ENCODE peak calls at places on chromosomes 7 and 10, in seven cellular contexts. H is MM.1S, U is hepatocyte, A is GM23338, S is neural progenitor cell, I is GM23248, Q is PC-3. P is an unnamed sample.
A peak's percentile ranks its signal among the peaks of the same experiment; 100 is the strongest.

GRCh38 chr7:128053023-128053422 is 21.8 kb upstream of the LRRC4 start:
- DNase-seq in H (peak; percentile 24), U (no peak), A (no peak), S (no peak), I (peak; percentile 50), Q (peak; percentile 25), P (peak; percentile 40)

GRCh38 chr7:110090113-110090820 is 1000.7 kb upstream of the LRRN3 start:
- DNase-seq in H (peak; percentile 55), U (peak; percentile 38), A (peak; percentile 57), S (peak; percentile 15), I (peak; percentile 39), Q (peak; percentile 64), P (peak; percentile 1)

GRCh38 chr10:71864861-71865473 is 13.9 kb upstream of the PSAP start:
- DNase-seq in H (no peak), U (no peak), A (no peak), S (no peak), I (peak; percentile 72), Q (peak; percentile 40), P (no peak)

GRCh38 chr10:27188259-27188658 is 33.1 kb downstream of the MASTL start:
- DNase-seq in H (no peak), U (no peak), A (no peak), S (no peak), I (no peak), Q (no peak), P (no peak)

GRCh38 chr7:42831953-42832522 is 79.8 kb downstream of the C7orf25 start:
- DNase-seq in H (no peak), U (no peak), A (no peak), S (no peak), I (no peak), Q (no peak), P (no peak)

GRCh38 chr7:151018421-151019129 is 5.7 kb downstream of the ATG9B start:
- DNase-seq in H (no peak), U (peak; percentile 68), A (peak; percentile 65), S (peak; percentile 66), I (peak; percentile 52), Q (no peak), P (no peak)

GRCh38 chr7:36639826-36640225 is 84.5 kb downstream of the AOAH start:
- DNase-seq in H (no peak), U (no peak), A (no peak), S (no peak), I (no peak), Q (no peak), P (no peak)

GRCh38 chr10:52312999-52313349 is 1.1 kb upstream of the DKK1 start:
- DNase-seq in H (peak; percentile 27), U (no peak), A (no peak), S (peak; percentile 24), I (peak; percentile 24), Q (no peak), P (no peak)

GRCh38 chr10:8283986-8284385 is 229.5 kb downstream of the GATA3 start:
- DNase-seq in H (no peak), U (no peak), A (no peak), S (no peak), I (no peak), Q (peak; percentile 19), P (no peak)

GRCh38 chr7:32154797-32155196 is 84.6 kb upstream of the PDE1C start:
- DNase-seq in H (no peak), U (no peak), A (no peak), S (no peak), I (peak; percentile 81), Q (no peak), P (no peak)

GRCh38 chr10:124949543-124949942 is 7.6 kb downstream of the ZRANB1 start:
- DNase-seq in H (no peak), U (no peak), A (no peak), S (no peak), I (peak; percentile 58), Q (no peak), P (no peak)

GRCh38 chr10:70462349-70462984 is 16.1 kb upstream of the PALD1 start:
- DNase-seq in H (no peak), U (no peak), A (no peak), S (peak; percentile 1), I (peak; percentile 61), Q (peak; percentile 97), P (no peak)

GRCh38 chr7:102916426-102916825 is 3.6 kb downstream of the LRRC17 start:
- DNase-seq in H (no peak), U (no peak), A (no peak), S (peak; percentile 8), I (peak; percentile 85), Q (peak; percentile 85), P (no peak)

GRCh38 chr10:3850999-3851937 is 66.3 kb upstream of the KLF6 start:
- DNase-seq in H (no peak), U (peak; percentile 67), A (no peak), S (no peak), I (peak; percentile 91), Q (peak; percentile 40), P (peak; percentile 54)

GRCh38 chr7:138797715-138798320 is at the start of the genes ATP6V0A4 and TMEM213:
- DNase-seq in H (no peak), U (peak; percentile 20), A (peak; percentile 81), S (peak; percentile 56), I (no peak), Q (no peak), P (no peak)

GRCh38 chr10:112208981-112209380 is 25.4 kb upstream of the GPAM start:
- DNase-seq in H (no peak), U (no peak), A (no peak), S (no peak), I (peak; percentile 95), Q (no peak), P (no peak)

GRCh38 chr10:104548090-104548489 is 93.0 kb upstream of the SORCS3 start:
- DNase-seq in H (peak; percentile 14), U (peak; percentile 35), A (peak; percentile 65), S (peak; percentile 71), I (peak; percentile 50), Q (peak; percentile 24), P (no peak)

GRCh38 chr10:46239999-46240683 is 46.7 kb upstream of the ANTXRL start:
- DNase-seq in H (no peak), U (no peak), A (no peak), S (no peak), I (no peak), Q (no peak), P (no peak)

GRCh38 chr10:58622286-58622685 is 109.6 kb downstream of the BICC1 start:
- DNase-seq in H (no peak), U (no peak), A (no peak), S (no peak), I (peak; percentile 71), Q (no peak), P (no peak)

GRCh38 chr10:121448768-121449456 is 149.3 kb downstream of the FGFR2 start:
- DNase-seq in H (no peak), U (no peak), A (no peak), S (no peak), I (no peak), Q (no peak), P (no peak)

GRCh38 chr10:86401588-86402282 is 35.1 kb upstream of the GRID1 start:
- DNase-seq in H (no peak), U (peak; percentile 27), A (peak; percentile 59), S (peak; percentile 38), I (peak; percentile 56), Q (peak; percentile 7), P (peak; percentile 51)

DNA sequence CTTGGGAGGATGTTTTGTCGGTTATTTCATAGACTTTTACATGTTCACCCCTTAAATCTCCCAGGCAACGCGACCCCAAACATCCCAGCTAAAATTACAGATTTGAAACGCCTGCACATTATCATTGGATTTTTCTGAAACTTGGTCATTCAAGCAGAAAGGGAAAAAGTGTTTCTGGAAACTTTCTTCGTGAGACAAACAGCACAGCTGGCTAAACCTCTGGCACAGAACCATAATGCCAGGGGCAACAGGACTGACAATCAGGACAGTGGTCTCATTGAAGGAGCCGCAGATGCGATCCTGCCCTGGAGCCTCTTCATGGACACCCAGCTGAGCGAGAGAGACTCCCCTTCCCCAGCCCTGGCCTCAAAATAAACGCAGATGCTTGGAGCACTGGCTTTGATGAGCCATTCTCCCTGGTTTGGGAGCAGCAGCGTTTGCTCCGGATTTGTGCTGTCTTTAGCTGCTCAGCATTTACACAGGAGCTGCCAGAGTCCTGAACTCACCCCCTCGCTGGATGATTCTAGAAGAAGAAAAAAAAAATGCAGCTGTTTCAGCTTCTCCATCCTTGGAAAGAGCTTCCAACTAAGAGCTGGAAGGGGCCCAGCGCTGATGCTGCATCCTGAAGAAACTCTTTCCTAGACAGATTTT is 30.0 kb downstream of the AFAP1L2 start:
- DNase-seq in H (no peak), U (peak; percentile 46), A (no peak), S (no peak), I (peak; percentile 6), Q (no peak), P (no peak)
- H3K4me2 ChIP-seq in H (no peak overlapping the region), U (peak overlapping the region; percentile 61), A (no peak overlapping the region), S (no peak overlapping the region), I (no peak overlapping the region), Q (no peak overlapping the region), P (no peak overlapping the region)

GRCh38 chr7:100472854-100473499 is 6.0 kb downstream of the TSC22D4 start:
- DNase-seq in H (no peak), U (no peak), A (no peak), S (no peak), I (peak; percentile 58), Q (no peak), P (no peak)
- TF ChIP-seq EZH2phosphoT487 in H (no peak), U (no peak), A (no peak), S (no peak), I (no peak), Q (no peak), P (no peak)

GRCh38 chr7:141011443-141011842 is 3.3 kb downstream of the MRPS33 start:
- DNase-seq in H (no peak), U (no peak), A (no peak), S (no peak), I (no peak), Q (no peak), P (no peak)
- H3K4me2 ChIP-seq in H (no peak overlapping the region), U (no peak overlapping the region), A (no peak overlapping the region), S (no peak overlapping the region), I (no peak overlapping the region), Q (no peak overlapping the region), P (no peak overlapping the region)

GRCh38 chr10:31030800-31031199 is 865 bp downstream of the ZNF438 start:
- DNase-seq in H (no peak), U (no peak), A (no peak), S (peak; percentile 20), I (no peak), Q (no peak), P (no peak)

GRCh38 chr10:31025142-31025541 is 6.5 kb downstream of the ZNF438 start:
- DNase-seq in H (no peak), U (no peak), A (no peak), S (no peak), I (no peak), Q (no peak), P (no peak)

GRCh38 chr10:31030216-31030615 is 1.4 kb downstream of the ZNF438 start:
- DNase-seq in H (no peak), U (peak; percentile 24), A (no peak), S (no peak), I (peak; percentile 47), Q (no peak), P (no peak)

GRCh38 chr10:31031205-31031665 is 430 bp downstream of the ZNF438 start:
- DNase-seq in H (no peak), U (no peak), A (no peak), S (no peak), I (peak; percentile 90), Q (no peak), P (no peak)

DNA sequence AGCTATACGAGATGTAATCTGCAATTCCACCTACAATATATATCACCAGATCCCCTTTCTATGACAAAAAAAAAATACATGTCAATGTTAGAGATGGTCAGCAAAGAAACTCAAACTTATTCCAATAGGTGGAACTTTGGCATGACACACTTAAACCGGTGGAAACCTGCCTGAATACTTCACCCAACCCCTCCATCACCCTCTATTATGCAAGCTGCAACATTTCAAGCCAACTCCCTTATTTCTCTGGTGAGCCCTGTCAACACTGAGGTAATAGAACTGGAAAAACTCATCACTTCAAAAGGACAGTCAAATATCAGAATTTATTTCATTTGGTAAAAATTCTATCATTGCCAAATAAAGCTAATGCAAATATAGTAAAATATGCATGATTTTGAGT is 3.6 kb downstream of the ZNF438 start:
- DNase-seq in H (no peak), U (no peak), A (no peak), S (no peak), I (peak; percentile 28), Q (no peak), P (no peak)
- TF ChIP-seq EZH2phosphoT487 in H (no peak), U (no peak), A (no peak), S (no peak), I (no peak), Q (no peak), P (no peak)